ENCODE peak calls at places on chromosomes 5 and 9, in seven cellular contexts. Z, B, R, K, D, L and X are unnamed samples.

GRCh38 chr9:112945620-112946208 is 55.0 kb upstream of the SLC46A2 start:
- DNase-seq in Z (no peak), B (no peak), R (no peak), K (no peak), D (no peak), L (no peak), X (no peak)

GRCh38 chr9:94915476-94916450 is 189.3 kb downstream of the AOPEP start:
- DNase-seq in Z (no peak), B (no peak), R (no peak), K (no peak), D (no peak), L (no peak), X (no peak)

GRCh38 chr5:101390317-101390908 is 487.3 kb upstream of the ST8SIA4 start:
- DNase-seq in Z (no peak), B (no peak), R (peak), K (no peak), D (peak), L (peak), X (peak)

GRCh38 chr9:38091310-38092199 is 22.5 kb upstream of the SHB start:
- DNase-seq in Z (no peak), B (no peak), R (no peak), K (no peak), D (no peak), L (no peak), X (no peak)

GRCh38 chr5:122366501-122366900 is 54.5 kb downstream of the SNCAIP start:
- DNase-seq in Z (no peak), B (no peak), R (no peak), K (no peak), D (no peak), L (no peak), X (no peak)

GRCh38 chr5:79507251-79508205 is 6.4 kb downstream of the HOMER1 start:
- DNase-seq in Z (no peak), B (no peak), R (no peak), K (no peak), D (no peak), L (peak), X (peak)

GRCh38 chr5:176736271-176736965 is 73.9 kb upstream of the UNC5A start:
- DNase-seq in Z (no peak), B (no peak), R (no peak), K (no peak), D (no peak), L (no peak), X (no peak)

GRCh38 chr9:83432104-83432627 is 106.0 kb downstream of the FRMD3 start:
- DNase-seq in Z (no peak), B (peak), R (no peak), K (no peak), D (peak), L (peak), X (peak)

GRCh38 chr5:87825583-87825982 is 412.9 kb upstream of the CCNH start:
- DNase-seq in Z (no peak), B (no peak), R (no peak), K (no peak), D (no peak), L (no peak), X (no peak)

GRCh38 chr9:127178646-127179632 is 56.5 kb upstream of the ANGPTL2 start:
- DNase-seq in Z (no peak), B (no peak), R (no peak), K (no peak), D (no peak), L (no peak), X (peak)

GRCh38 chr9:19484699-19485098 is 75.9 kb downstream of the ACER2 start:
- DNase-seq in Z (no peak), B (no peak), R (no peak), K (no peak), D (no peak), L (no peak), X (no peak)

GRCh38 chr5:142131394-142131793 is 22.8 kb downstream of the NDFIP1 start:
- DNase-seq in Z (no peak), B (no peak), R (no peak), K (no peak), D (no peak), L (no peak), X (no peak)

GRCh38 chr5:169706758-169707450 is 69.8 kb downstream of the DOCK2 start:
- DNase-seq in Z (no peak), B (peak), R (no peak), K (no peak), D (peak), L (peak), X (peak)

GRCh38 chr5:113574417-113574816 is 60.9 kb downstream of the YTHDC2 start:
- DNase-seq in Z (no peak), B (peak), R (peak), K (no peak), D (peak), L (no peak), X (no peak)

GRCh38 chr5:157571357-157571827 is 4.2 kb downstream of the ADAM19 start:
- DNase-seq in Z (no peak), B (no peak), R (no peak), K (no peak), D (no peak), L (no peak), X (no peak)

GRCh38 chr5:151093476-151093889 is 12.6 kb upstream of the TNIP1 start:
- DNase-seq in Z (no peak), B (peak), R (peak), K (no peak), D (peak), L (peak), X (no peak)

GRCh38 chr9:86749530-86750275 is 197.6 kb downstream of the GAS1 start:
- DNase-seq in Z (no peak), B (no peak), R (peak), K (no peak), D (peak), L (no peak), X (no peak)

GRCh38 chr9:77909306-77909705 is 122.3 kb downstream of the GNAQ start:
- DNase-seq in Z (no peak), B (no peak), R (no peak), K (no peak), D (no peak), L (no peak), X (no peak)

GRCh38 chr5:443239-444151 is 519 bp downstream of the EXOC3 start:
- DNase-seq in Z (no peak), B (peak), R (no peak), K (peak), D (no peak), L (no peak), X (peak)

GRCh38 chr5:13664377-13664776 is 280.1 kb downstream of the DNAH5 start:
- DNase-seq in Z (no peak), B (peak), R (peak), K (no peak), D (peak), L (peak), X (peak)

GRCh38 chr9:107650321-107650720 is 160.8 kb upstream of the KLF4 start:
- DNase-seq in Z (no peak), B (no peak), R (no peak), K (no peak), D (no peak), L (no peak), X (no peak)

GRCh38 chr9:104915739-104916138 is 12.2 kb downstream of the ABCA1 start:
- DNase-seq in Z (no peak), B (no peak), R (no peak), K (no peak), D (no peak), L (no peak), X (no peak)

GRCh38 chr5:22852807-22853670 is at the start of gene CDH12:
- DNase-seq in Z (no peak), B (no peak), R (no peak), K (no peak), D (no peak), L (no peak), X (no peak)

GRCh38 chr5:129541648-129542251 is 81.7 kb downstream of the ADAMTS19 start:
- DNase-seq in Z (no peak), B (peak), R (peak), K (no peak), D (peak), L (no peak), X (peak)

GRCh38 chr9:87382902-87383301 is 114.8 kb upstream of the DAPK1 start:
- DNase-seq in Z (no peak), B (no peak), R (peak), K (no peak), D (no peak), L (peak), X (no peak)